ENCODE peak calls at places on chromosomes 7 and 10, in five cellular contexts. One of them, this sample, is unnamed. For H3K4me1, the result is how much of the 10 kb centered on the place peaks cover.

GRCh38 chr7:71244023-71244422 is 112.1 kb downstream of the GALNT17 start:
- DNase-seq in left ventricle myocardium inferior: no peak
- DNase-seq in colonic mucosa: no peak
- DNase-seq in heart left ventricle: peak
- DNase-seq in spleen: no peak
- DNase-seq in this sample: no peak

GRCh38 chr10:131025333-131025732 is 286.2 kb downstream of the TCERG1L start:
- DNase-seq in left ventricle myocardium inferior: no peak
- DNase-seq in colonic mucosa: no peak
- DNase-seq in spleen: peak
- DNase-seq in heart left ventricle: no peak
- DNase-seq in this sample: no peak

GRCh38 chr10:24375510-24375909 is 166.6 kb downstream of the KIAA1217 start:
- DNase-seq in spleen: no peak
- DNase-seq in left ventricle myocardium inferior: no peak
- DNase-seq in heart left ventricle: no peak
- DNase-seq in colonic mucosa: no peak
- DNase-seq in this sample: no peak

GRCh38 chr7:34748244-34749039 is 90.4 kb downstream of the NPSR1 start:
- DNase-seq in colonic mucosa: peak
- DNase-seq in heart left ventricle: peak
- DNase-seq in left ventricle myocardium inferior: peak
- DNase-seq in spleen: peak
- DNase-seq in this sample: peak

GRCh38 chr10:103676851-103677417 is 178.4 kb downstream of the SH3PXD2A start:
- DNase-seq in heart left ventricle: peak
- DNase-seq in left ventricle myocardium inferior: peak
- DNase-seq in colonic mucosa: no peak
- DNase-seq in spleen: no peak
- DNase-seq in this sample: no peak

GRCh38 chr7:157796846-157797245 is 460.0 kb downstream of the DNAJB6 start:
- DNase-seq in spleen: no peak
- DNase-seq in left ventricle myocardium inferior: no peak
- DNase-seq in heart left ventricle: no peak
- DNase-seq in colonic mucosa: no peak
- DNase-seq in this sample: no peak

GRCh38 chr7:112484671-112485097 is 3.9 kb downstream of the LSMEM1 start:
- DNase-seq in colonic mucosa: no peak
- DNase-seq in left ventricle myocardium inferior: peak
- DNase-seq in spleen: no peak
- DNase-seq in heart left ventricle: peak
- DNase-seq in this sample: no peak

GRCh38 chr7:85186083-85186520 is 754 bp downstream of the SEMA3D start:
- DNase-seq in colonic mucosa: peak
- DNase-seq in left ventricle myocardium inferior: no peak
- DNase-seq in heart left ventricle: peak
- DNase-seq in spleen: peak
- DNase-seq in this sample: peak

GRCh38 chr7:34823650-34824258 is 165.7 kb downstream of the NPSR1 start:
- DNase-seq in spleen: no peak
- DNase-seq in colonic mucosa: peak
- DNase-seq in heart left ventricle: peak
- DNase-seq in left ventricle myocardium inferior: peak
- DNase-seq in this sample: peak

GRCh38 chr7:116499168-116500070 is at the start of gene CAV2:
- DNase-seq in heart left ventricle: peak
- DNase-seq in left ventricle myocardium inferior: peak
- DNase-seq in spleen: peak
- DNase-seq in colonic mucosa: peak
- DNase-seq in this sample: peak

GRCh38 chr10:47378606-47379444 is 5.3 kb downstream of the ZNF488 start:
- DNase-seq in left ventricle myocardium inferior: no peak
- DNase-seq in heart left ventricle: no peak
- DNase-seq in colonic mucosa: peak
- DNase-seq in spleen: peak
- DNase-seq in this sample: no peak

DNA sequence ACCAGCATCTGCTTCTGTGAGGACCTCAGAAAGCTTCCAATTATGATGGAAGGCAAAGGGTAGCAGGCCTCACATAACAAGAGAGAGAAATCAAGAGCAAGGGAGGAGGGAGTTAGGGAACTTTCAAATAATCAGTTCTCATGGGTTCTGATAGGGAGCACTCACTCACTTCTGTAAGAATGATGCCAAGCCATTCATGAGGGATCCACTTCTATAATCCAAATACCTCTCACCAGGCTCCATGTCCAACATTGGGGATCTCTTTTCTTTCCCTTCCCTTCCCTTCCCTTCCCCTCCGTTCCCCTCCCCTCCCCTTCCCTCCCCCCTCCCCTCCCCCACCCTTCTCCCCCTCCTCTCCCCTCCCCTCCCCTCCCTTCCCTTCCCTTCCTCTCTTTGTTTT is 884.6 kb upstream of the GHITM start:
- DNase-seq in left ventricle myocardium inferior: no peak
- DNase-seq in spleen: no peak
- DNase-seq in colonic mucosa: no peak
- DNase-seq in heart left ventricle: no peak
- DNase-seq in this sample: no peak
- H3K27ac ChIP-seq in left ventricle myocardium inferior: no peak
- H3K27ac ChIP-seq in spleen: no peak
- H3K27ac ChIP-seq in colonic mucosa: no peak
- H3K27ac ChIP-seq in heart left ventricle: no peak
- H3K27ac ChIP-seq in this sample: no peak

GRCh38 chr10:110835841-110836240 is 35.9 kb upstream of the PDCD4 start:
- DNase-seq in heart left ventricle: no peak
- DNase-seq in colonic mucosa: no peak
- DNase-seq in left ventricle myocardium inferior: no peak
- DNase-seq in spleen: no peak
- DNase-seq in this sample: no peak
- H3K4me1 ChIP-seq in heart left ventricle: half or more
- H3K4me1 ChIP-seq in colonic mucosa: under half
- H3K4me1 ChIP-seq in left ventricle myocardium inferior: half or more
- H3K4me1 ChIP-seq in spleen: under half
- H3K4me1 ChIP-seq in this sample: under half

GRCh38 chr7:55572378-55573233 is at the start of gene VOPP1:
- DNase-seq in spleen: peak
- DNase-seq in colonic mucosa: peak
- DNase-seq in heart left ventricle: peak
- DNase-seq in left ventricle myocardium inferior: peak
- DNase-seq in this sample: peak

GRCh38 chr7:55573526-55573925 is 1.2 kb upstream of the VOPP1 start:
- DNase-seq in colonic mucosa: no peak
- DNase-seq in heart left ventricle: no peak
- DNase-seq in spleen: no peak
- DNase-seq in left ventricle myocardium inferior: no peak
- DNase-seq in this sample: no peak

GRCh38 chr7:55571534-55572377 is 546 bp downstream of the VOPP1 start:
- DNase-seq in left ventricle myocardium inferior: peak
- DNase-seq in heart left ventricle: peak
- DNase-seq in colonic mucosa: peak
- DNase-seq in spleen: peak
- DNase-seq in this sample: peak

GRCh38 chr7:55574062-55574717 is 1.9 kb upstream of the VOPP1 start:
- DNase-seq in colonic mucosa: no peak
- DNase-seq in spleen: no peak
- DNase-seq in heart left ventricle: no peak
- DNase-seq in left ventricle myocardium inferior: no peak
- DNase-seq in this sample: no peak

DNA sequence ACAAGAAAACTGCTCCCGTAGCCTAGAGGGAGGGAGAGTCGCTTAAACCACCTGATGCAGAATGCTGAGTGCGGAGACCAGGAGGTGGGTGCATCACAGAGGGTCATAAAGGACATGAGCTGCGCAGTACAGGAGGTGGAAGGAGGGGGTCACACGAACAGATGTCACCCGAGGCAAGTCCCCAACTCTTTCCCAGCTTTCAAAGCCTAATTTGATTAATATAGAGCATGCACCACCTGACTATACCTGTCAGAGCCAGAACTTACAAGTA is 867 bp upstream of the VOPP1 start:
- DNase-seq in spleen: no peak
- DNase-seq in heart left ventricle: no peak
- DNase-seq in left ventricle myocardium inferior: no peak
- DNase-seq in colonic mucosa: no peak
- DNase-seq in this sample: no peak
- H3K4me3 ChIP-seq in spleen: peak
- H3K4me3 ChIP-seq in heart left ventricle: peak
- H3K4me3 ChIP-seq in left ventricle myocardium inferior: peak
- H3K4me3 ChIP-seq in colonic mucosa: peak
- H3K4me3 ChIP-seq in this sample: peak

GRCh38 chr7:30751257-30751650 is 681 bp upstream of the INMT start:
- DNase-seq in spleen: no peak
- DNase-seq in left ventricle myocardium inferior: no peak
- DNase-seq in heart left ventricle: no peak
- DNase-seq in colonic mucosa: no peak
- DNase-seq in this sample: no peak
- H3K27ac ChIP-seq in spleen: peak
- H3K27ac ChIP-seq in left ventricle myocardium inferior: peak
- H3K27ac ChIP-seq in heart left ventricle: peak
- H3K27ac ChIP-seq in colonic mucosa: peak
- H3K27ac ChIP-seq in this sample: peak

GRCh38 chr10:72176701-72177100 is 39.1 kb upstream of the ANAPC16 start:
- DNase-seq in spleen: no peak
- DNase-seq in heart left ventricle: peak
- DNase-seq in colonic mucosa: no peak
- DNase-seq in left ventricle myocardium inferior: peak
- DNase-seq in this sample: peak
- H3K4me1 ChIP-seq in spleen: under half
- H3K4me1 ChIP-seq in heart left ventricle: under half
- H3K4me1 ChIP-seq in colonic mucosa: under half
- H3K4me1 ChIP-seq in left ventricle myocardium inferior: under half
- H3K4me1 ChIP-seq in this sample: under half

GRCh38 chr7:74082770-74083116 is 861 bp upstream of the LIMK1 start:
- DNase-seq in colonic mucosa: no peak
- DNase-seq in left ventricle myocardium inferior: no peak
- DNase-seq in heart left ventricle: no peak
- DNase-seq in spleen: no peak
- DNase-seq in this sample: no peak
- H3K4me3 ChIP-seq in colonic mucosa: no peak
- H3K4me3 ChIP-seq in left ventricle myocardium inferior: peak
- H3K4me3 ChIP-seq in heart left ventricle: peak
- H3K4me3 ChIP-seq in spleen: no peak
- H3K4me3 ChIP-seq in this sample: no peak

This sample was measured in small intestine.